ENCODE peak calls at places on chromosomes 7 and 10, in seven cellular contexts. Y is uterus; L is fibroblast of lung; A is upper lobe of left lung; O is ovary; S is naive thymus-derived CD4-positive, alpha-beta T cell; Q is stomach. M is an unnamed sample. For H3K4me1, the result is how much of the 10 kb centered on the place peaks cover.

GRCh38 chr7:34087892-34088891 is 182.9 kb downstream of the BMPER start:
- DNase-seq in Y (no peak), L (no peak), A (peak), O (no peak), S (no peak), Q (peak), M (no peak)

GRCh38 chr10:51867956-51868355 is 168.6 kb upstream of the CSTF2T start:
- DNase-seq in Y (no peak), L (peak), A (no peak), O (no peak), S (no peak), Q (no peak), M (no peak)

GRCh38 chr10:8418631-8419030 is 364.1 kb downstream of the GATA3 start:
- DNase-seq in Y (no peak), L (peak), A (no peak), O (no peak), S (no peak), Q (no peak), M (no peak)

GRCh38 chr10:87844837-87845623 is 18.3 kb downstream of the KLLN start:
- DNase-seq in Y (no peak), L (peak), A (no peak), O (no peak), S (no peak), Q (no peak), M (no peak)

GRCh38 chr7:133253522-133253882 is 624 bp downstream of the EXOC4 start:
- DNase-seq in Y (no peak), L (peak), A (no peak), O (no peak), S (no peak), Q (no peak), M (no peak)

GRCh38 chr7:150479023-150479716 is 28.7 kb downstream of the GIMAP8 start:
- DNase-seq in Y (no peak), L (no peak), A (no peak), O (no peak), S (peak), Q (no peak), M (no peak)

GRCh38 chr7:106346678-106347217 is 62.0 kb upstream of the NAMPT start:
- DNase-seq in Y (no peak), L (peak), A (peak), O (no peak), S (peak), Q (no peak), M (no peak)

GRCh38 chr7:138543739-138544138 is 83.7 kb downstream of the TRIM24 start:
- DNase-seq in Y (no peak), L (no peak), A (no peak), O (no peak), S (no peak), Q (no peak), M (no peak)

GRCh38 chr7:47669178-47669878 is 87.4 kb upstream of the TNS3 start:
- DNase-seq in Y (peak), L (peak), A (peak), O (peak), S (no peak), Q (peak), M (peak)

GRCh38 chr7:104901239-104901638 is 112.8 kb upstream of the KMT2E start:
- DNase-seq in Y (no peak), L (no peak), A (no peak), O (no peak), S (no peak), Q (no peak), M (no peak)

GRCh38 chr10:17216901-17217395 is 11.1 kb upstream of the VIM start:
- DNase-seq in Y (no peak), L (no peak), A (no peak), O (no peak), S (no peak), Q (no peak), M (no peak)

GRCh38 chr10:132572545-132572937 is 35.0 kb downstream of the INPP5A start:
- DNase-seq in Y (no peak), L (peak), A (no peak), O (no peak), S (no peak), Q (no peak), M (peak)

GRCh38 chr7:16645593-16646426 is at the start of the genes ANKMY2 and BZW2:
- DNase-seq in Y (peak), L (peak), A (peak), O (peak), S (peak), Q (peak), M (peak)

GRCh38 chr7:116535416-116535815 is 10.6 kb downstream of the CAV1 start:
- DNase-seq in Y (no peak), L (no peak), A (no peak), O (no peak), S (no peak), Q (no peak), M (no peak)

GRCh38 chr10:11245095-11245479 is 227.4 kb downstream of the CELF2 start:
- DNase-seq in Y (no peak), L (no peak), A (no peak), O (no peak), S (no peak), Q (no peak), M (no peak)

GRCh38 chr7:128860158-128861073 is 2.2 kb upstream of the ATP6V1F start:
- DNase-seq in Y (peak), L (peak), A (no peak), O (no peak), S (no peak), Q (no peak), M (no peak)

GRCh38 chr10:87659571-87660483 is at the start of gene PAPSS2:
- DNase-seq in Y (peak), L (peak), A (peak), O (peak), S (no peak), Q (peak), M (peak)

GRCh38 chr7:111363099-111363498 is 199.2 kb downstream of the IMMP2L start:
- DNase-seq in Y (no peak), L (peak), A (no peak), O (no peak), S (no peak), Q (no peak), M (no peak)

GRCh38 chr10:104072786-104073185 is 12.9 kb downstream of the COL17A1 start:
- DNase-seq in Y (no peak), L (no peak), A (no peak), O (no peak), S (no peak), Q (no peak), M (no peak)

GRCh38 chr7:55784151-55784550 is 78.4 kb downstream of the SEPTIN14 start:
- DNase-seq in Y (no peak), L (no peak), A (peak), O (no peak), S (no peak), Q (no peak), M (no peak)

DNA sequence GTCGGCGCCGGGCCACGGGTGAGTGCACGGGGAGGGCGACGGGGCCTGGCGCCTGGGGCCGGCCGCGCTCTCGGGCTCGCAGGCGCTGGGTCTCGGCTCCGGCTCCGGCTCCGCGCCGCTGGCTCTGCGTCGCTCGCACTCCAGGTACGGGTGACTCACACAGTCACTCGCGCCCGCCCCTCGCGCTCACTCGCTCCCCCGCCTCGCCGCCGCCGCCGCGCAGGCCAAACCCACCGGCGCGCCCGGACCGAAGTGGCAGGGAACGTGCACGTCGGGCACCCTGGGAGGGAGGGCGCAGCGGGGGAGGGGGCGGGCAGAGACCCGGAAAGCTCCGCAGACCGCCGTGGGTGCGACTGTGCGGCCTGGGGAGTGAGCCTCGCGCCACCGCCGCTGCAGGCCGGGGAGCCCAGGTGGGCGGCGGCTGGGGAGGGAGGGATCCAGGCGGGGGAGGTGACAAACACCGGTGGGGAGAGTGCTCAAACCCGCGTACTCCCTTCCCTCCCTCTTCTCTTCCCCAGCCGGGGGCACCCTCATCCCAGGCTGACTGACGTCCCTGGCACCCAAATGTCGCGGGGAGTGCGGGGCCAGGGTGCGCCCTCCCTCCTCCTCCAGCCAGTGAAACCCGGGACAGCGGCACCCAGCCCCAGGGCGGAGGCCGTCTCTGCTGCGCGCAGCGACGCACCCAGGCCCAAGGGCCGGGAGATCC is 277.0 kb upstream of the NEBL start:
- DNase-seq in Y (no peak), L (peak), A (peak), O (peak), S (no peak), Q (peak), M (no peak)
- H3K27ac ChIP-seq in Y (no peak), L (no peak), A (peak), O (no peak), S (no peak), Q (peak), M (no peak)

DNA sequence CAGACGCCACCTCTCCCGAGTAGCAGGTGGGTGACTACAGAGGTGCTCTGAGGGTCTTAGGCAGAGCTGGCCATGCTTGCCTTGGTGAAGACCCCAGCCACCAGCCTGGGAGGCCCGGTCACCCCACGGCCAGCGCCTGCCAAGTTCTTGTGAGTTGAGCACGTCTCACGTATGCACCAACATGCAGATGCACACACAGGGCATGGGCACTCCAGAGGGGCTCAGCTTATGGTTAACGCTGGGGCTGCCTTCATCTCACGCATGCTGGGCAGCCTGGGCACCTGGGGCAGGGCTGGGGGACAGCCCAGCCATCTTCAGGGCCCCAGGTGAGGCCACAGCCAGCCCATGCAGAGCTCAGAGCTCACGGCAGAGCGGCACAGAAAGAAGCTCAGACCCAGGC is 41.0 kb downstream of the PTPRN2 start:
- DNase-seq in Y (no peak), L (no peak), A (no peak), O (no peak), S (no peak), Q (no peak), M (no peak)
- H3K4me1 ChIP-seq in Y (under half), L (under half), A (under half), O (under half), S (under half), Q (under half), M (under half)

GRCh38 chr7:140640727-140641531 is at the start of gene DENND2A:
- DNase-seq in Y (peak), L (peak), A (peak), O (peak), S (no peak), Q (peak), M (no peak)

GRCh38 chr7:140635821-140636220 is 4.8 kb downstream of the DENND2A start:
- DNase-seq in Y (no peak), L (no peak), A (no peak), O (peak), S (no peak), Q (no peak), M (no peak)

GRCh38 chr7:140640060-140640611 is 477 bp downstream of the DENND2A start:
- DNase-seq in Y (peak), L (peak), A (no peak), O (peak), S (no peak), Q (peak), M (no peak)

GRCh38 chr7:140639366-140640053 is 1.1 kb downstream of the DENND2A start:
- DNase-seq in Y (peak), L (peak), A (no peak), O (peak), S (no peak), Q (no peak), M (no peak)

DNA sequence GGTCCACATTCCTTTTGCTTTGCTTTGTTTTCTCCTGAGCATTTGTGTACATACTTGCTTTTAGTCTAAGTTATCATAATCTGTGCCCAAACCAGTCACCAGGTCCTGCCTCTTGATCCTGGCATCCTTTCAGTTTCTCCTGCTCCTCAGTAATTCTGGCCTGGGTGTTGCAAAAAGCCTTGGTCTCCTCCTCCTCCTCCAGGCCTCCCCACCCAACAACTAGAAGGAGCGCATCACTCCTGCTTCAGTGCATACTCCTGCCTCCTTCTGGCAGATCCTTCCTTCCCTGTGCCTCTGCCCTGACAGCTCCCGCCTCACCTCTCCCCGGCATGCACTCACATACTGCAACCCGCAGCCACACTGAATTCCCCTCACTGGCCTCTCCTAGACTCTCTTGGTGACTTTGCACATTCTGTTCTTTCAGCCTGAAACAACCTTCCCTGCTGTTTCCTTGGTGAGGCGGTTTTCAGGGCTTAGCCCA is 2.3 kb downstream of the DENND2A start:
- DNase-seq in Y (peak), L (peak), A (no peak), O (peak), S (no peak), Q (no peak), M (peak)
- H3K27ac ChIP-seq in Y (peak), L (peak), A (no peak), O (peak), S (no peak), Q (no peak), M (no peak)

DNA sequence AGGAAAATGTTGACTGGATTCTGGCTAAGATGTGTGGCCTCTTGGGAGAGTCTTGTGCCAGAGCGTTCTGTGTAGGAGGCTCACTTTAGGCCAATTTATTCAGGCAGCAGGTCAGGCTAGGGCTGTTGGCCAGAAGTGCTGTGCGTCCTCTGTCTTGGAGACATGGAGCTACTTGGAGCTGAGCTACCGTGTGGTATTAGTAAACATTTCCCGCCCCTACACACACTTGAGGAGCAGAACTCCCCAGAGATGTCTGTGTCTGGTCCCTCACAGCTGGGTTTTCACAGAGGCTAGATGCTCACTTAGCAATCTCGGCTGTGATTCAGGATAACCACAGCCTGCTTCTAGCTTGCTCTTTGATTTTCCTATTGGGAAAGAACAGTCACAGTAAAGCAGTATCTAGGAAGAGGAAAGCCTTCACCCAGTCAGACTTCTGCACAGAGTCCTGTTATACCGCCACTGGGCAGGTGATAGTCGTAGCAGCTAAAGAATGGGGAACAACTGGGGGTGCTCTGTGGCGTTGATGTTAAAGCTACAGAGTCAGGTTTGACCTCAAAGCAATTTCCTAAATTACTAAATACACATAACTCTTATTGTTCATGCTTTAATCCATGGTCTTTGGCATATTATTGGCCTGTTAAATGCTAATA is 86.7 kb downstream of the MDFIC start:
- DNase-seq in Y (peak), L (peak), A (peak), O (peak), S (no peak), Q (no peak), M (peak)
- H3K4me1 ChIP-seq in Y (under half), L (under half), A (under half), O (under half), S (half or more), Q (under half), M (under half)

DNA sequence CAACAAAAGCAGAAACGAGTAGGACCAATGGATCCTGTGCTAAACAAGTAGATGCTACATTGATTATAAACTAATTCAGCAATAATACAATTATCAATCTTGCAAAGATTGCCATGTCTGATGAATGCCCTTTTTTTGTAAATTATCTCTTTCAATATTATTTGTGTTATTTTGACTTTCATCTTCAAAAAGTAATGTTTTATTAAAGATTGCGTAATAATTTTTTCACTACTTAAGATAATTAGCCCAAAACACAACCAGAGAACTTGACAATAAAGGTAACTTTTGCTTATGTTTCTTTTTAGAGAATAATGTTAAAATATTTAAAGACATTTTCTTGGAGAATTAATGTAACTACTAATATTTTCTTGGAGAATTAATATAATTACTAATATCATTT is 553.8 kb upstream of the VSTM2A start:
- DNase-seq in Y (no peak), L (no peak), A (no peak), O (no peak), S (no peak), Q (no peak), M (no peak)
- H3K27ac ChIP-seq in Y (no peak), L (no peak), A (no peak), O (no peak), S (no peak), Q (no peak), M (no peak)

GRCh38 chr10:131150126-131150525 is 161.4 kb downstream of the TCERG1L start:
- DNase-seq in Y (no peak), L (no peak), A (no peak), O (no peak), S (no peak), Q (no peak), M (no peak)

GRCh38 chr10:131149111-131149510 is 162.4 kb downstream of the TCERG1L start:
- DNase-seq in Y (no peak), L (no peak), A (no peak), O (no peak), S (no peak), Q (no peak), M (no peak)

GRCh38 chr10:131148270-131148669 is 163.3 kb downstream of the TCERG1L start:
- DNase-seq in Y (no peak), L (no peak), A (no peak), O (no peak), S (no peak), Q (no peak), M (no peak)

GRCh38 chr10:131147301-131147975 is 164.1 kb downstream of the TCERG1L start:
- DNase-seq in Y (no peak), L (no peak), A (no peak), O (no peak), S (no peak), Q (no peak), M (no peak)

GRCh38 chr10:131149586-131149985 is 161.9 kb downstream of the TCERG1L start:
- DNase-seq in Y (no peak), L (no peak), A (no peak), O (no peak), S (no peak), Q (no peak), M (no peak)
- H3K4me1 ChIP-seq in Y (under half), L (under half), A (under half), O (under half), S (under half), Q (under half), M (under half)

GRCh38 chr7:96416599-96416998 is 94.7 kb upstream of the SLC25A13 start:
- DNase-seq in Y (no peak), L (no peak), A (no peak), O (no peak), S (no peak), Q (no peak), M (no peak)

GRCh38 chr7:96417784-96418183 is 95.9 kb upstream of the SLC25A13 start:
- DNase-seq in Y (no peak), L (no peak), A (no peak), O (no peak), S (no peak), Q (no peak), M (no peak)

GRCh38 chr7:96415293-96415940 is 93.5 kb upstream of the SLC25A13 start:
- DNase-seq in Y (no peak), L (no peak), A (no peak), O (no peak), S (no peak), Q (peak), M (no peak)

GRCh38 chr7:96418600-96418999 is 96.7 kb upstream of the SLC25A13 start:
- DNase-seq in Y (no peak), L (no peak), A (no peak), O (no peak), S (no peak), Q (no peak), M (no peak)

DNA sequence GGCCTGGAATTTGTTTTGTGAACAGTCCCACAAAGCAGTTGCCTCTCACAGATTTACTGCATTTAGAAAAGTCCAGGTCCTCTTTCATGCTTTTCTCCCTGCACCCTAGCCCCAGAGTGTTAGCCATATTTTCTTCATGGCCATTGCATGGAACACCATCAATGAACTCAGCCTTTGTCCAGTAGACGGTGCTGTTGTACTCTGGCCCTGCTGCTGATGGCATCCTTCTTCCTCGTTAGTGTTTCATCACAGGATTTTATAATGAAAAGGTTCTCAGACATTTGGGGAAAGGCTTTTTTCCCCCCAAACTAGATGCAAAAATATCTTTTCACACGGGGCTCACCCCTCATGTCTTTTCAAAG is 93.0 kb upstream of the SLC25A13 start:
- DNase-seq in Y (no peak), L (no peak), A (peak), O (no peak), S (no peak), Q (no peak), M (no peak)
- H3K27ac ChIP-seq in Y (no peak), L (no peak), A (no peak), O (no peak), S (no peak), Q (no peak), M (no peak)

GRCh38 chr10:72011976-72012512 is 47.8 kb downstream of the CHST3 start:
- DNase-seq in Y (no peak), L (no peak), A (no peak), O (no peak), S (no peak), Q (no peak), M (no peak)

GRCh38 chr10:72012801-72013200 is 48.6 kb downstream of the CHST3 start:
- DNase-seq in Y (no peak), L (no peak), A (no peak), O (no peak), S (no peak), Q (no peak), M (no peak)

GRCh38 chr10:72010234-72010992 is 46.2 kb downstream of the CHST3 start:
- DNase-seq in Y (no peak), L (no peak), A (no peak), O (peak), S (no peak), Q (no peak), M (no peak)

GRCh38 chr10:72011016-72011415 is 46.8 kb downstream of the CHST3 start:
- DNase-seq in Y (no peak), L (no peak), A (no peak), O (no peak), S (no peak), Q (no peak), M (no peak)

GRCh38 chr10:72011468-72011867 is 47.3 kb downstream of the CHST3 start:
- DNase-seq in Y (no peak), L (no peak), A (no peak), O (no peak), S (no peak), Q (no peak), M (no peak)
- H3K4me1 ChIP-seq in Y (under half), L (under half), A (under half), O (half or more), S (under half), Q (half or more), M (under half)

M was measured in ascending aorta.